ENCODE peak calls at places on chromosome 6, in nine cellular contexts. One of them, this sample, is unnamed.

GRCh38 chr6:87656857-87657256 is 45.2 kb downstream of the AKIRIN2 start:
- DNase-seq in astrocyte: no peak
- DNase-seq in HepG2: no peak
- DNase-seq in body of pancreas: no peak
- DNase-seq in transverse colon: peak
- DNase-seq in prostate gland: no peak
- DNase-seq in A549: no peak
- DNase-seq in heart right ventricle: no peak
- DNase-seq in CD8-positive, alpha-beta memory T cell: no peak
- DNase-seq in this sample: no peak

GRCh38 chr6:13397359-13398080 is 69.2 kb upstream of the TBC1D7 start:
- DNase-seq in astrocyte: no peak
- DNase-seq in HepG2: no peak
- DNase-seq in body of pancreas: no peak
- DNase-seq in transverse colon: peak
- DNase-seq in prostate gland: no peak
- DNase-seq in A549: peak
- DNase-seq in heart right ventricle: no peak
- DNase-seq in CD8-positive, alpha-beta memory T cell: no peak
- DNase-seq in this sample: no peak

GRCh38 chr6:133130863-133131262 is 110.3 kb upstream of the EYA4 start:
- DNase-seq in astrocyte: peak
- DNase-seq in HepG2: peak
- DNase-seq in body of pancreas: peak
- DNase-seq in transverse colon: no peak
- DNase-seq in prostate gland: peak
- DNase-seq in A549: peak
- DNase-seq in heart right ventricle: peak
- DNase-seq in CD8-positive, alpha-beta memory T cell: no peak
- DNase-seq in this sample: no peak

GRCh38 chr6:138815797-138816528 is 20.1 kb downstream of the ECT2L start:
- DNase-seq in astrocyte: peak
- DNase-seq in HepG2: peak
- DNase-seq in body of pancreas: peak
- DNase-seq in transverse colon: no peak
- DNase-seq in prostate gland: peak
- DNase-seq in A549: peak
- DNase-seq in heart right ventricle: no peak
- DNase-seq in CD8-positive, alpha-beta memory T cell: peak
- DNase-seq in this sample: peak

GRCh38 chr6:134802426-134803058 is 147.4 kb downstream of the ALDH8A1 start:
- DNase-seq in astrocyte: peak
- DNase-seq in HepG2: peak
- DNase-seq in body of pancreas: no peak
- DNase-seq in transverse colon: no peak
- DNase-seq in prostate gland: peak
- DNase-seq in A549: no peak
- DNase-seq in heart right ventricle: no peak
- DNase-seq in CD8-positive, alpha-beta memory T cell: no peak
- DNase-seq in this sample: no peak

GRCh38 chr6:14502551-14502950 is 385.0 kb downstream of the CD83 start:
- DNase-seq in astrocyte: peak
- DNase-seq in HepG2: no peak
- DNase-seq in body of pancreas: no peak
- DNase-seq in transverse colon: no peak
- DNase-seq in prostate gland: no peak
- DNase-seq in A549: no peak
- DNase-seq in heart right ventricle: no peak
- DNase-seq in CD8-positive, alpha-beta memory T cell: no peak
- DNase-seq in this sample: no peak

GRCh38 chr6:12137480-12137879 is 125.4 kb downstream of the HIVEP1 start:
- DNase-seq in astrocyte: peak
- DNase-seq in HepG2: no peak
- DNase-seq in body of pancreas: peak
- DNase-seq in transverse colon: peak
- DNase-seq in prostate gland: peak
- DNase-seq in A549: no peak
- DNase-seq in heart right ventricle: no peak
- DNase-seq in CD8-positive, alpha-beta memory T cell: no peak
- DNase-seq in this sample: no peak

GRCh38 chr6:3356824-3357420 is 98.2 kb downstream of the PSMG4 start:
- DNase-seq in astrocyte: no peak
- DNase-seq in HepG2: peak
- DNase-seq in body of pancreas: peak
- DNase-seq in transverse colon: no peak
- DNase-seq in prostate gland: no peak
- DNase-seq in A549: peak
- DNase-seq in heart right ventricle: no peak
- DNase-seq in CD8-positive, alpha-beta memory T cell: no peak
- DNase-seq in this sample: no peak

GRCh38 chr6:11331136-11331535 is 98.7 kb upstream of the NEDD9 start:
- DNase-seq in astrocyte: no peak
- DNase-seq in HepG2: no peak
- DNase-seq in body of pancreas: no peak
- DNase-seq in transverse colon: no peak
- DNase-seq in prostate gland: no peak
- DNase-seq in A549: no peak
- DNase-seq in heart right ventricle: no peak
- DNase-seq in CD8-positive, alpha-beta memory T cell: no peak
- DNase-seq in this sample: no peak

GRCh38 chr6:128482642-128483041 is 37.8 kb downstream of the PTPRK start:
- DNase-seq in astrocyte: no peak
- DNase-seq in HepG2: no peak
- DNase-seq in body of pancreas: no peak
- DNase-seq in transverse colon: no peak
- DNase-seq in prostate gland: no peak
- DNase-seq in A549: no peak
- DNase-seq in heart right ventricle: no peak
- DNase-seq in CD8-positive, alpha-beta memory T cell: no peak
- DNase-seq in this sample: no peak

GRCh38 chr6:134002821-134003220 is 49.6 kb downstream of the SLC2A12 start:
- DNase-seq in astrocyte: peak
- DNase-seq in HepG2: no peak
- DNase-seq in body of pancreas: no peak
- DNase-seq in transverse colon: no peak
- DNase-seq in prostate gland: no peak
- DNase-seq in A549: no peak
- DNase-seq in heart right ventricle: no peak
- DNase-seq in CD8-positive, alpha-beta memory T cell: no peak
- DNase-seq in this sample: no peak

GRCh38 chr6:39057251-39058155 is 8.9 kb downstream of the GLP1R start:
- DNase-seq in astrocyte: no peak
- DNase-seq in HepG2: no peak
- DNase-seq in body of pancreas: no peak
- DNase-seq in transverse colon: no peak
- DNase-seq in prostate gland: no peak
- DNase-seq in A549: no peak
- DNase-seq in heart right ventricle: no peak
- DNase-seq in CD8-positive, alpha-beta memory T cell: no peak
- DNase-seq in this sample: no peak

GRCh38 chr6:111823012-111823411 is 50.2 kb downstream of the FYN start:
- DNase-seq in astrocyte: no peak
- DNase-seq in HepG2: no peak
- DNase-seq in body of pancreas: no peak
- DNase-seq in transverse colon: no peak
- DNase-seq in prostate gland: no peak
- DNase-seq in A549: no peak
- DNase-seq in heart right ventricle: no peak
- DNase-seq in CD8-positive, alpha-beta memory T cell: no peak
- DNase-seq in this sample: no peak

GRCh38 chr6:140360651-140361050 is 986.2 kb upstream of the CITED2 start:
- DNase-seq in astrocyte: peak
- DNase-seq in HepG2: no peak
- DNase-seq in body of pancreas: no peak
- DNase-seq in transverse colon: no peak
- DNase-seq in prostate gland: no peak
- DNase-seq in A549: no peak
- DNase-seq in heart right ventricle: no peak
- DNase-seq in CD8-positive, alpha-beta memory T cell: no peak
- DNase-seq in this sample: no peak

GRCh38 chr6:107942164-107942563 is 15.8 kb downstream of the SEC63 start:
- DNase-seq in astrocyte: no peak
- DNase-seq in HepG2: no peak
- DNase-seq in body of pancreas: no peak
- DNase-seq in transverse colon: no peak
- DNase-seq in prostate gland: no peak
- DNase-seq in A549: no peak
- DNase-seq in heart right ventricle: no peak
- DNase-seq in CD8-positive, alpha-beta memory T cell: no peak
- DNase-seq in this sample: no peak

GRCh38 chr6:26311385-26312095 is 53.5 kb upstream of the BTN3A2 start:
- DNase-seq in astrocyte: peak
- DNase-seq in HepG2: peak
- DNase-seq in body of pancreas: peak
- DNase-seq in transverse colon: peak
- DNase-seq in prostate gland: peak
- DNase-seq in A549: no peak
- DNase-seq in heart right ventricle: no peak
- DNase-seq in CD8-positive, alpha-beta memory T cell: peak
- DNase-seq in this sample: peak

GRCh38 chr6:25576920-25577319 is 75.1 kb upstream of the SCGN start:
- DNase-seq in astrocyte: peak
- DNase-seq in HepG2: no peak
- DNase-seq in body of pancreas: peak
- DNase-seq in transverse colon: no peak
- DNase-seq in prostate gland: no peak
- DNase-seq in A549: no peak
- DNase-seq in heart right ventricle: no peak
- DNase-seq in CD8-positive, alpha-beta memory T cell: no peak
- DNase-seq in this sample: no peak

DNA sequence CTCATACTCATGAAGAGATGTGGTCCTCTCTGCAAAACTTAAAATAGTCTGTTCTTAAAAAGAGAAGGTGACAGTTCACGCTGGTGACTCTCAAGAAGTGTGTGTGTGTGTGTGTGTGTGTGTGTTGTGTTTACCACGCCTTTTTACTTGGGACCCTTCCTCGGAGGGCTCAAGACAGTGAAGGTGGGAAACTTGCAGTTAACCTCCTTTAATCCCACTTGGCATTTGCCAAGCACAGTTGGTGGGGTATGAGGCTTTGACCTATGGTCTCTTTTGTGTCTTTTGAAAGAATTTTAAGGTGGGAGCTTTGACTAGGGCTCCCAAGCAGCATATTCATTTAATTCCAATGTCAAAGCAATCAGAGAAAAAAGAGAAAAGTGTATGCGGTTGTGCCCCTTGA is 395.8 kb downstream of the TFAP2B start:
- DNase-seq in astrocyte: no peak
- DNase-seq in HepG2: no peak
- DNase-seq in body of pancreas: no peak
- DNase-seq in transverse colon: no peak
- DNase-seq in prostate gland: no peak
- DNase-seq in A549: no peak
- DNase-seq in heart right ventricle: no peak
- DNase-seq in CD8-positive, alpha-beta memory T cell: no peak
- DNase-seq in this sample: no peak
- H3K4me3 ChIP-seq in astrocyte: no peak
- H3K4me3 ChIP-seq in HepG2: no peak
- H3K4me3 ChIP-seq in body of pancreas: no peak
- H3K4me3 ChIP-seq in transverse colon: no peak
- H3K4me3 ChIP-seq in prostate gland: no peak
- H3K4me3 ChIP-seq in A549: no peak
- H3K4me3 ChIP-seq in heart right ventricle: no peak
- H3K4me3 ChIP-seq in CD8-positive, alpha-beta memory T cell: no peak
- H3K4me3 ChIP-seq in this sample: no peak

GRCh38 chr6:37253608-37254007 is 4.0 kb upstream of the TBC1D22B start:
- DNase-seq in astrocyte: no peak
- DNase-seq in HepG2: no peak
- DNase-seq in body of pancreas: no peak
- DNase-seq in transverse colon: no peak
- DNase-seq in prostate gland: no peak
- DNase-seq in A549: no peak
- DNase-seq in heart right ventricle: no peak
- DNase-seq in CD8-positive, alpha-beta memory T cell: no peak
- DNase-seq in this sample: no peak

GRCh38 chr6:37256692-37257319 is 766 bp upstream of the TBC1D22B start:
- DNase-seq in astrocyte: no peak
- DNase-seq in HepG2: no peak
- DNase-seq in body of pancreas: no peak
- DNase-seq in transverse colon: no peak
- DNase-seq in prostate gland: no peak
- DNase-seq in A549: no peak
- DNase-seq in heart right ventricle: no peak
- DNase-seq in CD8-positive, alpha-beta memory T cell: no peak
- DNase-seq in this sample: no peak

GRCh38 chr6:37254881-37255280 is 2.7 kb upstream of the TBC1D22B start:
- DNase-seq in astrocyte: no peak
- DNase-seq in HepG2: no peak
- DNase-seq in body of pancreas: no peak
- DNase-seq in transverse colon: no peak
- DNase-seq in prostate gland: no peak
- DNase-seq in A549: no peak
- DNase-seq in heart right ventricle: no peak
- DNase-seq in CD8-positive, alpha-beta memory T cell: no peak
- DNase-seq in this sample: no peak

DNA sequence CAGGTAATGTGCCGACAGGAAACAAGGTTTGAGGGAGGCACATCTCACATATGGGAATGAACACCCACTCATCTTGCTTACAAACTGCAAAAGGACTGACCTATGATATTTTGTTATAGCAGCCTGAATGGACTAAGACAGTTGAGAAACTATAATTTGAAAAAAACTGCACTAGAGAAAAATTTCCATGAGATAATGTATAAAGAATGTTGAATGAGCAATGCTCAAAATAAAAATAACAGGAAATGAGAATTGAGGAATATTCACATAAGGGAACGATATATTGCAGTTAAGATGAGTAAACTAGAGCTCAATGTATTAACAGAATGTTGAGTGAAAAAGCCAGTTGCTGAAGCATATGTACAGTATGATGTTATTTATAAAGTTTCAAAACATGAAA is 6.4 kb upstream of the TBC1D22B start:
- DNase-seq in astrocyte: no peak
- DNase-seq in HepG2: no peak
- DNase-seq in body of pancreas: no peak
- DNase-seq in transverse colon: no peak
- DNase-seq in prostate gland: no peak
- DNase-seq in A549: no peak
- DNase-seq in heart right ventricle: no peak
- DNase-seq in CD8-positive, alpha-beta memory T cell: no peak
- DNase-seq in this sample: no peak
- H3K27ac ChIP-seq in astrocyte: peak
- H3K27ac ChIP-seq in HepG2: no peak
- H3K27ac ChIP-seq in body of pancreas: no peak
- H3K27ac ChIP-seq in transverse colon: no peak
- H3K27ac ChIP-seq in prostate gland: no peak
- H3K27ac ChIP-seq in A549: no peak
- H3K27ac ChIP-seq in heart right ventricle: no peak
- H3K27ac ChIP-seq in CD8-positive, alpha-beta memory T cell: no peak
- H3K27ac ChIP-seq in this sample: no peak

GRCh38 chr6:158279615-158280014 is 32.6 kb upstream of the TULP4 start:
- DNase-seq in astrocyte: no peak
- DNase-seq in HepG2: no peak
- DNase-seq in body of pancreas: no peak
- DNase-seq in transverse colon: no peak
- DNase-seq in prostate gland: no peak
- DNase-seq in A549: no peak
- DNase-seq in heart right ventricle: no peak
- DNase-seq in CD8-positive, alpha-beta memory T cell: no peak
- DNase-seq in this sample: no peak
- H3K4me3 ChIP-seq in astrocyte: no peak
- H3K4me3 ChIP-seq in HepG2: no peak
- H3K4me3 ChIP-seq in body of pancreas: no peak
- H3K4me3 ChIP-seq in transverse colon: no peak
- H3K4me3 ChIP-seq in prostate gland: no peak
- H3K4me3 ChIP-seq in A549: no peak
- H3K4me3 ChIP-seq in heart right ventricle: no peak
- H3K4me3 ChIP-seq in CD8-positive, alpha-beta memory T cell: no peak
- H3K4me3 ChIP-seq in this sample: no peak

GRCh38 chr6:153564803-153565202 is 433.7 kb upstream of the RGS17 start:
- DNase-seq in astrocyte: no peak
- DNase-seq in HepG2: no peak
- DNase-seq in body of pancreas: peak
- DNase-seq in transverse colon: no peak
- DNase-seq in prostate gland: no peak
- DNase-seq in A549: no peak
- DNase-seq in heart right ventricle: no peak
- DNase-seq in CD8-positive, alpha-beta memory T cell: no peak
- DNase-seq in this sample: no peak
- H3K27ac ChIP-seq in astrocyte: no peak
- H3K27ac ChIP-seq in HepG2: no peak
- H3K27ac ChIP-seq in body of pancreas: no peak
- H3K27ac ChIP-seq in transverse colon: no peak
- H3K27ac ChIP-seq in prostate gland: no peak
- H3K27ac ChIP-seq in A549: no peak
- H3K27ac ChIP-seq in heart right ventricle: no peak
- H3K27ac ChIP-seq in CD8-positive, alpha-beta memory T cell: no peak
- H3K27ac ChIP-seq in this sample: no peak